ENCODE peak calls at places on chromosomes 11 and 22, in five cellular contexts. One of them, this sample, is unnamed.

GRCh38 chr11:112157274-112157766 is 6.6 kb downstream of the IL18 start:
- DNase-seq in endothelial cell of umbilical vein: peak
- DNase-seq in K562: no peak
- DNase-seq in esophagus muscularis mucosa: no peak
- DNase-seq in stomach: no peak
- DNase-seq in this sample: peak

GRCh38 chr11:113839842-113840241 is 35.5 kb downstream of the USP28 start:
- DNase-seq in endothelial cell of umbilical vein: no peak
- DNase-seq in K562: no peak
- DNase-seq in stomach: no peak
- DNase-seq in esophagus muscularis mucosa: no peak
- DNase-seq in this sample: no peak

GRCh38 chr11:122976734-122977454 is 4.7 kb downstream of the BSX start:
- DNase-seq in K562: no peak
- DNase-seq in endothelial cell of umbilical vein: no peak
- DNase-seq in esophagus muscularis mucosa: no peak
- DNase-seq in stomach: no peak
- DNase-seq in this sample: no peak

GRCh38 chr11:44565746-44566558 is 489 bp downstream of the CD82 start:
- DNase-seq in stomach: no peak
- DNase-seq in K562: no peak
- DNase-seq in endothelial cell of umbilical vein: no peak
- DNase-seq in esophagus muscularis mucosa: no peak
- DNase-seq in this sample: no peak

GRCh38 chr22:43878079-43878795 is 13.6 kb downstream of the PNPLA5 start:
- DNase-seq in esophagus muscularis mucosa: no peak
- DNase-seq in stomach: no peak
- DNase-seq in endothelial cell of umbilical vein: no peak
- DNase-seq in K562: no peak
- DNase-seq in this sample: no peak

GRCh38 chr11:111387318-111387863 is 8.3 kb upstream of the POU2AF1 start:
- DNase-seq in esophagus muscularis mucosa: no peak
- DNase-seq in endothelial cell of umbilical vein: no peak
- DNase-seq in K562: no peak
- DNase-seq in stomach: peak
- DNase-seq in this sample: no peak

GRCh38 chr11:64247729-64248531 is 1.2 kb upstream of the PPP1R14B start:
- DNase-seq in K562: no peak
- DNase-seq in stomach: no peak
- DNase-seq in endothelial cell of umbilical vein: no peak
- DNase-seq in esophagus muscularis mucosa: no peak
- DNase-seq in this sample: no peak

GRCh38 chr11:11578542-11578941 is 43.3 kb downstream of the GALNT18 start:
- DNase-seq in K562: no peak
- DNase-seq in stomach: no peak
- DNase-seq in esophagus muscularis mucosa: no peak
- DNase-seq in endothelial cell of umbilical vein: no peak
- DNase-seq in this sample: no peak

GRCh38 chr11:8822476-8822875 is 88.5 kb upstream of the AKIP1 start:
- DNase-seq in endothelial cell of umbilical vein: no peak
- DNase-seq in K562: no peak
- DNase-seq in stomach: no peak
- DNase-seq in esophagus muscularis mucosa: no peak
- DNase-seq in this sample: no peak

GRCh38 chr11:68043349-68044144 is 4.7 kb downstream of the TCIRG1 start:
- DNase-seq in esophagus muscularis mucosa: no peak
- DNase-seq in endothelial cell of umbilical vein: no peak
- DNase-seq in stomach: no peak
- DNase-seq in K562: peak
- DNase-seq in this sample: peak

GRCh38 chr11:102900346-102900745 is 25.6 kb upstream of the MMP12 start:
- DNase-seq in endothelial cell of umbilical vein: no peak
- DNase-seq in stomach: no peak
- DNase-seq in esophagus muscularis mucosa: no peak
- DNase-seq in K562: no peak
- DNase-seq in this sample: no peak

GRCh38 chr22:35312198-35313059 is 12.7 kb downstream of the TOM1 start:
- DNase-seq in endothelial cell of umbilical vein: peak
- DNase-seq in K562: no peak
- DNase-seq in stomach: no peak
- DNase-seq in esophagus muscularis mucosa: no peak
- DNase-seq in this sample: no peak
- TF ChIP-seq POLR2A in endothelial cell of umbilical vein: no peak
- TF ChIP-seq POLR2A in K562: no peak
- TF ChIP-seq POLR2A in stomach: no peak
- TF ChIP-seq POLR2A in esophagus muscularis mucosa: no peak
- TF ChIP-seq POLR2A in this sample: no peak

DNA sequence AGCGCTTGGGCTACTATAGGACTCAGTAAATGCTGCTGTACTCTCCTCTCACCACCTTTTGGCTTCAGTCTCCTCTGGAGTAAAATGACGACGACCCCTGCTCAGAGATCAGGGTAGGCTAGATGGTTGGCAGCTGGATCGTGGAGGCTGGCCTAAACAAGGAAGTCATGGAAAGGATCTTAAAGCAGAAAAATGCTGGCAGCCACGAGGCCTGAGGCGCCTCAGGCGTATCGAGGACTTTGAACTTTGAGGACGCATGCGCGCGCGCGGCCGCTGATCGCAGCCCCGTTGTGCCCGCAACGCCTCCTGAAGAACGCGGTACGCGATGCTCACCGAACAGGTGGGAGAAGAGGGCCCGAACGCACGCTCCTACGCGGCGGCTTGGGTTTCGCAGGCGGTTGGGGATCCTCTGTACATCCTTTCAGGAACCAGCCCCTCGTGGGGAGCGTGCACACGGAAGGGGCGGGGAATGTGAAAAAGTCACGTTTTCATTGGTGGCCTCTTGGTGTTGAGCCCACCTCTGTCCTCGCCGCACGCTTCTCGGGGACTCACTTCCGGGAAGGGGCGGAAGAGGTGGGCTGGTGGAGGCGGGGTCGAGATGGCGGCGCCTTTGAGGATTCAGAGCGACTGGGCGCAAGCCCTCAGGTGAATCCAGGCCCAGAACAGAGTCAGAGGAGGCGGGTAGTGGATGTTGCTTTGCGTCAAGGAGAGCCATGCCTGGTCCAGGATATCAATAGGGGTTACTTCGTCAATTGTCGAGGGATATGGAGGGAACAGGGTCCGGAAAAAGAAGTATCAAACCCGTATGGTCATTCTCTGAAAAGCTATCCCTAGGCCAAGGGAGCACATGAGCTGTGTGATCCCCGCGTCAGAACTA is at the start of the genes COA4 and PAAF1:
- DNase-seq in stomach: peak
- DNase-seq in esophagus muscularis mucosa: peak
- DNase-seq in endothelial cell of umbilical vein: peak
- DNase-seq in K562: peak
- DNase-seq in this sample: peak
- TF ChIP-seq POLR2A in stomach: no peak
- TF ChIP-seq POLR2A in esophagus muscularis mucosa: no peak
- TF ChIP-seq POLR2A in endothelial cell of umbilical vein: peak
- TF ChIP-seq POLR2A in K562: peak
- TF ChIP-seq POLR2A in this sample: peak

GRCh38 chr11:77994434-77995362 is at the start of gene INTS4:
- DNase-seq in endothelial cell of umbilical vein: peak
- DNase-seq in stomach: peak
- DNase-seq in esophagus muscularis mucosa: peak
- DNase-seq in K562: peak
- DNase-seq in this sample: peak
- TF ChIP-seq POLR2A in endothelial cell of umbilical vein: peak
- TF ChIP-seq POLR2A in stomach: no peak
- TF ChIP-seq POLR2A in esophagus muscularis mucosa: no peak
- TF ChIP-seq POLR2A in K562: peak
- TF ChIP-seq POLR2A in this sample: peak

GRCh38 chr11:117985953-117986887 is at the start of gene IL10RA:
- DNase-seq in endothelial cell of umbilical vein: peak
- DNase-seq in stomach: peak
- DNase-seq in esophagus muscularis mucosa: no peak
- DNase-seq in K562: peak
- DNase-seq in this sample: no peak
- TF ChIP-seq POLR2A in endothelial cell of umbilical vein: no peak
- TF ChIP-seq POLR2A in stomach: no peak
- TF ChIP-seq POLR2A in esophagus muscularis mucosa: peak
- TF ChIP-seq POLR2A in K562: peak
- TF ChIP-seq POLR2A in this sample: no peak

GRCh38 chr11:46364791-46365190 is 16.7 kb upstream of the MDK start:
- DNase-seq in endothelial cell of umbilical vein: no peak
- DNase-seq in esophagus muscularis mucosa: no peak
- DNase-seq in stomach: no peak
- DNase-seq in K562: no peak
- DNase-seq in this sample: no peak
- TF ChIP-seq POLR2A in endothelial cell of umbilical vein: no peak
- TF ChIP-seq POLR2A in esophagus muscularis mucosa: no peak
- TF ChIP-seq POLR2A in stomach: no peak
- TF ChIP-seq POLR2A in K562: no peak
- TF ChIP-seq POLR2A in this sample: no peak

GRCh38 chr11:43403357-43404231 is 44.9 kb downstream of the TTC17 start:
- DNase-seq in K562: no peak
- DNase-seq in esophagus muscularis mucosa: no peak
- DNase-seq in endothelial cell of umbilical vein: no peak
- DNase-seq in stomach: no peak
- DNase-seq in this sample: no peak
- TF ChIP-seq POLR2A in K562: no peak
- TF ChIP-seq POLR2A in esophagus muscularis mucosa: no peak
- TF ChIP-seq POLR2A in endothelial cell of umbilical vein: no peak
- TF ChIP-seq POLR2A in stomach: no peak
- TF ChIP-seq POLR2A in this sample: no peak

DNA sequence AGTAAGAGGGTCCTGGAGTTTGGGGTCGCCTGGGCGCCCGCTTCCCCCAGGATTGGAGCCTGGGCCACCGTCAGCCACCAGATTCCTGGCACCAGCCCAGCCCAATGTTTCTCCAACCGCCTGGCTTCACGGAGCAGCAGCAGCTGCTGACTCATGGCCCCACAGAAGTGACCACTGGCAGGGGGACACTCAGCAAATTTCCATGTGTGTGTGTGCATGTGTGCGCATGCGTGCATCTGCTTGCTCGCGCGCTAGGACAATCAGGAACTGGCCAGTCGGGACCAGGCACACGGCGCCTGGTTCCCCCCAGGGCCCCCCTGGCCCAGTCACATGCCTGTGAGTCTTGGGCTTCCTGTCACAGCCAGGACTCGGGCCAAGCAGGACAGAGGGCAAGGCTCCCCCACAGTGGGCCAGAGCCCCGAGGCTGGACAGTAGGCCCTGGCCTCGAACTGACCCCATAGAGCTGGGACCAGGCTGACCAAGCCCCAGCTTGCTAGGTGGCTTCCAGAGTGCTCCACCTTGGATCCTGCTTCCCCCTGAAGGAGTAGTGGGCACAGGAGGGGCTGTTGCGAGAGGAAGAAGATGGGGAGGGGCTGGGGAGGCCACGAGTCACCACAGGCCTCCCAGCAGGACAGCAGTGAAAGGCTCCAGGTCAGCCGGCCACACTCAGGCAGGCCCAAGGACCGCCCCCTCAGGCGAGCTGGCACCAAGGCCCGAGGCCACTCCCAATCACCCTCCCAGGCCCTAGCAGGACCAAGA is 3.2 kb downstream of the CTSD start:
- DNase-seq in esophagus muscularis mucosa: no peak
- DNase-seq in stomach: peak
- DNase-seq in endothelial cell of umbilical vein: peak
- DNase-seq in K562: no peak
- DNase-seq in this sample: peak
- TF ChIP-seq POLR2A in esophagus muscularis mucosa: no peak
- TF ChIP-seq POLR2A in stomach: no peak
- TF ChIP-seq POLR2A in endothelial cell of umbilical vein: no peak
- TF ChIP-seq POLR2A in K562: no peak
- TF ChIP-seq POLR2A in this sample: peak

GRCh38 chr22:37559901-37560681 is at the start of gene CDC42EP1:
- DNase-seq in K562: peak
- DNase-seq in endothelial cell of umbilical vein: peak
- DNase-seq in esophagus muscularis mucosa: no peak
- DNase-seq in stomach: peak
- DNase-seq in this sample: peak
- TF ChIP-seq POLR2A in K562: no peak
- TF ChIP-seq POLR2A in endothelial cell of umbilical vein: peak
- TF ChIP-seq POLR2A in esophagus muscularis mucosa: no peak
- TF ChIP-seq POLR2A in stomach: no peak
- TF ChIP-seq POLR2A in this sample: peak

DNA sequence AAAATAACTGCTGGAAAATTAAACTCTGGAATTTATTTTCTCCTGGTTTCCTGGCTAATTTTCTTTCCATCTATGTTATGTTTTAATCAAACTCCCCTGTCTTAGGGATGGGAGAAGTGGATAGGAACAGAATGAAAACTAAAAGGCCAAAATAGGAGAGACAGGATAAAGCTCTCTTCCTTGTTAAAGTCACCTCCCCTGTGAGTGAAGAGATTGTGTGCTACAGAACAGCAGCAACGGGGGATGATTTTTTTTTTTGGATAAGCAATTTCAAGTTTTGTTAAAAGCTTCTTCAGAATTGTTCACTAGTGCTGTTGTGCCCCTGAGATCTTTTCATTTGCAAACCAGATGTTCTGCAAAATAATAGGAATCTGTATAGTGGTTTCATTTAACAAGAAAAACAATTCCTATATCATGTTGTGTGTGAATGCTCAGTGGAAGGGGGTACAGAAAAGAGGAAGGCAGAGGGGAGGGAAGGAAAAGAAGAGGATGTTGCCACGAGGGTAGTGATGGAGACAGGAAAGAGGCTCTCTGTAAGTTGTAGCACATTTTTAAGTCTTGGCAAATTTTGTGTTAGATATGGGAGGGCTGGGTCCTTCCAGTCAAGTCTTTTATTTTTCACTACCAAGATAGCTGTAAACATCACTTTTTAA is 301.2 kb downstream of the CADM1 start:
- DNase-seq in endothelial cell of umbilical vein: no peak
- DNase-seq in K562: no peak
- DNase-seq in stomach: no peak
- DNase-seq in esophagus muscularis mucosa: no peak
- DNase-seq in this sample: no peak
- TF ChIP-seq POLR2A in endothelial cell of umbilical vein: no peak
- TF ChIP-seq POLR2A in K562: no peak
- TF ChIP-seq POLR2A in stomach: no peak
- TF ChIP-seq POLR2A in esophagus muscularis mucosa: no peak
- TF ChIP-seq POLR2A in this sample: no peak